ENCODE peak calls at places on chromosomes 6 and 20, in four cellular contexts. One of them, this sample, is unnamed.

GRCh38 chr6:149983145-149983544 is 19.4 kb downstream of the ULBP1 start:
- DNase-seq in lower leg skin: no peak
- DNase-seq in WTC11: no peak
- DNase-seq in GM06990: no peak
- DNase-seq in this sample: no peak

GRCh38 chr6:19664050-19664449 is 173.1 kb upstream of the ID4 start:
- DNase-seq in GM06990: no peak
- DNase-seq in lower leg skin: no peak
- DNase-seq in WTC11: no peak
- DNase-seq in this sample: no peak

GRCh38 chr20:58179432-58180099 is 48.9 kb downstream of the ANKRD60 start:
- DNase-seq in lower leg skin: no peak
- DNase-seq in GM06990: peak; percentile 58
- DNase-seq in WTC11: peak; percentile 73
- DNase-seq in this sample: peak; percentile 89

GRCh38 chr6:25991785-25992412 is 29.3 kb downstream of the TRIM38 start:
- DNase-seq in lower leg skin: peak; percentile 59
- DNase-seq in GM06990: peak; percentile 87
- DNase-seq in WTC11: peak; percentile 48
- DNase-seq in this sample: peak; percentile 86

GRCh38 chr20:20712004-20712473 is 405 bp downstream of the RALGAPA2 start:
- DNase-seq in lower leg skin: no peak
- DNase-seq in GM06990: no peak
- DNase-seq in WTC11: peak; percentile 36
- DNase-seq in this sample: no peak

GRCh38 chr20:53161473-53161872 is 189.3 kb downstream of the TSHZ2 start:
- DNase-seq in lower leg skin: no peak
- DNase-seq in WTC11: no peak
- DNase-seq in GM06990: no peak
- DNase-seq in this sample: no peak

GRCh38 chr6:63529498-63529897 is 42.8 kb upstream of the LOC128125822 start:
- DNase-seq in WTC11: no peak
- DNase-seq in lower leg skin: no peak
- DNase-seq in GM06990: peak; percentile 23
- DNase-seq in this sample: no peak

GRCh38 chr20:41862023-41862422 is 243.8 kb upstream of the CHD6 start:
- DNase-seq in GM06990: no peak
- DNase-seq in lower leg skin: no peak
- DNase-seq in WTC11: peak; percentile 24
- DNase-seq in this sample: no peak

GRCh38 chr6:106512048-106512957 is 117.0 kb downstream of the RTN4IP1 start:
- DNase-seq in GM06990: peak; percentile 87
- DNase-seq in WTC11: peak; percentile 70
- DNase-seq in lower leg skin: peak; percentile 47
- DNase-seq in this sample: no peak

GRCh38 chr6:11769244-11769643 is 9.4 kb downstream of the ADTRP start:
- DNase-seq in GM06990: no peak
- DNase-seq in lower leg skin: no peak
- DNase-seq in WTC11: no peak
- DNase-seq in this sample: no peak

GRCh38 chr6:119308048-119308570 is 41.5 kb downstream of the MAN1A1 start:
- DNase-seq in WTC11: no peak
- DNase-seq in lower leg skin: no peak
- DNase-seq in GM06990: no peak
- DNase-seq in this sample: no peak

GRCh38 chr20:32282461-32282860 is 5.0 kb downstream of the KIF3B start:
- DNase-seq in lower leg skin: no peak
- DNase-seq in GM06990: no peak
- DNase-seq in WTC11: no peak
- DNase-seq in this sample: no peak

GRCh38 chr6:101931766-101932165 is 538.3 kb downstream of the GRIK2 start:
- DNase-seq in WTC11: no peak
- DNase-seq in lower leg skin: no peak
- DNase-seq in GM06990: no peak
- DNase-seq in this sample: no peak

GRCh38 chr6:111724505-111724904 is 118.8 kb upstream of the TRAF3IP2 start:
- DNase-seq in GM06990: peak; percentile 71
- DNase-seq in lower leg skin: no peak
- DNase-seq in WTC11: no peak
- DNase-seq in this sample: no peak

GRCh38 chr20:39076958-39077357 is 114.8 kb downstream of the DHX35 start:
- DNase-seq in lower leg skin: no peak
- DNase-seq in GM06990: no peak
- DNase-seq in WTC11: no peak
- DNase-seq in this sample: no peak

GRCh38 chr20:29409833-29410804 is 1847.3 kb upstream of the DEFB115 start:
- DNase-seq in lower leg skin: no peak
- DNase-seq in GM06990: no peak
- DNase-seq in WTC11: no peak
- DNase-seq in this sample: no peak

GRCh38 chr20:58709013-58709702 is 16.6 kb downstream of the NPEPL1 start:
- DNase-seq in WTC11: no peak
- DNase-seq in GM06990: no peak
- DNase-seq in lower leg skin: no peak
- DNase-seq in this sample: peak; percentile 70

GRCh38 chr20:62880935-62881661 is 19.5 kb upstream of the TCFL5 start:
- DNase-seq in GM06990: no peak
- DNase-seq in lower leg skin: no peak
- DNase-seq in WTC11: no peak
- DNase-seq in this sample: no peak

GRCh38 chr20:19802492-19803158 is 44.6 kb downstream of the RIN2 start:
- DNase-seq in GM06990: no peak
- DNase-seq in WTC11: peak; percentile 30
- DNase-seq in lower leg skin: no peak
- DNase-seq in this sample: no peak

GRCh38 chr20:4942336-4942735 is 59.0 kb downstream of the SLC23A2 start:
- DNase-seq in GM06990: no peak
- DNase-seq in WTC11: no peak
- DNase-seq in lower leg skin: no peak
- DNase-seq in this sample: no peak

GRCh38 chr6:39166918-39167301 is 51.9 kb upstream of the SAYSD1 start:
- DNase-seq in lower leg skin: no peak
- DNase-seq in WTC11: no peak
- DNase-seq in GM06990: no peak
- DNase-seq in this sample: no peak

GRCh38 chr20:7703436-7703835 is 236.8 kb downstream of the HAO1 start:
- DNase-seq in lower leg skin: no peak
- DNase-seq in GM06990: no peak
- DNase-seq in WTC11: no peak
- DNase-seq in this sample: no peak

GRCh38 chr6:101454106-101454676 is 60.7 kb downstream of the GRIK2 start:
- DNase-seq in WTC11: no peak
- DNase-seq in GM06990: no peak
- DNase-seq in lower leg skin: no peak
- DNase-seq in this sample: no peak

GRCh38 chr6:7484666-7485065 is 56.8 kb upstream of the DSP start:
- DNase-seq in GM06990: no peak
- DNase-seq in lower leg skin: no peak
- DNase-seq in WTC11: no peak
- DNase-seq in this sample: no peak

GRCh38 chr6:34536251-34536958 is 19.7 kb downstream of the SPDEF start:
- DNase-seq in lower leg skin: no peak
- DNase-seq in WTC11: no peak
- DNase-seq in GM06990: no peak
- DNase-seq in this sample: no peak

GRCh38 chr6:39804666-39805065 is 12.5 kb downstream of the DAAM2 start:
- DNase-seq in lower leg skin: peak; percentile 8
- DNase-seq in GM06990: no peak
- DNase-seq in WTC11: no peak
- DNase-seq in this sample: no peak

GRCh38 chr6:5132741-5133140 is 47.6 kb downstream of the PPP1R3G start:
- DNase-seq in WTC11: peak; percentile 48
- DNase-seq in lower leg skin: peak; percentile 51
- DNase-seq in GM06990: peak; percentile 60
- DNase-seq in this sample: no peak

GRCh38 chr6:14129572-14129971 is 12.0 kb downstream of the CD83 start:
- DNase-seq in WTC11: peak; percentile 55
- DNase-seq in lower leg skin: no peak
- DNase-seq in GM06990: no peak
- DNase-seq in this sample: no peak

GRCh38 chr6:126052485-126052884 is 66.1 kb downstream of the TRMT11 start:
- DNase-seq in WTC11: no peak
- DNase-seq in lower leg skin: no peak
- DNase-seq in GM06990: no peak
- DNase-seq in this sample: no peak

GRCh38 chr20:37314617-37315292 is 25.3 kb downstream of the MANBAL start:
- DNase-seq in WTC11: no peak
- DNase-seq in lower leg skin: no peak
- DNase-seq in GM06990: no peak
- DNase-seq in this sample: no peak

GRCh38 chr6:26659042-26659359 is 545 bp downstream of the ZNF322 start:
- DNase-seq in WTC11: no peak
- DNase-seq in lower leg skin: no peak
- DNase-seq in GM06990: no peak
- DNase-seq in this sample: no peak

GRCh38 chr6:55670850-55671413 is 91.9 kb upstream of the HMGCLL1 start:
- DNase-seq in GM06990: no peak
- DNase-seq in lower leg skin: no peak
- DNase-seq in WTC11: no peak
- DNase-seq in this sample: no peak

GRCh38 chr6:55679503-55679902 is 100.5 kb upstream of the HMGCLL1 start:
- DNase-seq in lower leg skin: no peak
- DNase-seq in WTC11: no peak
- DNase-seq in GM06990: no peak
- DNase-seq in this sample: no peak

GRCh38 chr6:55678330-55679224 is 99.6 kb upstream of the HMGCLL1 start:
- DNase-seq in WTC11: no peak
- DNase-seq in GM06990: no peak
- DNase-seq in lower leg skin: no peak
- DNase-seq in this sample: no peak

GRCh38 chr6:55675936-55676335 is 96.9 kb upstream of the HMGCLL1 start:
- DNase-seq in lower leg skin: no peak
- DNase-seq in WTC11: no peak
- DNase-seq in GM06990: no peak
- DNase-seq in this sample: no peak

GRCh38 chr6:55674672-55675071 is 95.7 kb upstream of the HMGCLL1 start:
- DNase-seq in WTC11: no peak
- DNase-seq in lower leg skin: no peak
- DNase-seq in GM06990: no peak
- DNase-seq in this sample: no peak
- TF ChIP-seq CTCF in WTC11: no peak
- TF ChIP-seq CTCF in lower leg skin: no peak
- TF ChIP-seq CTCF in GM06990: no peak
- TF ChIP-seq CTCF in this sample: no peak

GRCh38 chr6:109187399-109188114 is 92.2 kb downstream of the CEP57L1 start:
- DNase-seq in lower leg skin: peak; percentile 34
- DNase-seq in WTC11: peak; percentile 70
- DNase-seq in GM06990: no peak
- DNase-seq in this sample: no peak

GRCh38 chr6:109192865-109193264 is 97.6 kb downstream of the CEP57L1 start:
- DNase-seq in GM06990: no peak
- DNase-seq in lower leg skin: no peak
- DNase-seq in WTC11: no peak
- DNase-seq in this sample: no peak

GRCh38 chr6:109186012-109186411 is 90.7 kb downstream of the CEP57L1 start:
- DNase-seq in lower leg skin: no peak
- DNase-seq in WTC11: no peak
- DNase-seq in GM06990: no peak
- DNase-seq in this sample: no peak

GRCh38 chr6:109184638-109185037 is 89.3 kb downstream of the CEP57L1 start:
- DNase-seq in WTC11: no peak
- DNase-seq in lower leg skin: no peak
- DNase-seq in GM06990: no peak
- DNase-seq in this sample: no peak

DNA sequence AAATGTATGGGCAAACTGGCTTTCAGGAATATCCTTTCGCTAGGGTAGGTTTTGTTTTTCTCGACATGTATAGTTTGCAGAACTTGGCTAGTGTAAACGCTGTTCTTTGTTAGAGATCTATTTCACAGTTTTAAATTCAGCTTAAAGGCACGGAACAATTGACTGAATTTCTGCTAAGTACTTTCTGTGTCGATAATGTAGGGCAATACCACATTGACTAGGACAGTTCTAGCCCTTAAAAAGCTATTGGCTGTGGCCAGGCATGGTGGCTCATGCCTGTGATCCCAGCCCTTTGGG is 92.8 kb downstream of the CEP57L1 start:
- DNase-seq in lower leg skin: no peak
- DNase-seq in WTC11: no peak
- DNase-seq in GM06990: no peak
- DNase-seq in this sample: no peak
- TF ChIP-seq CTCF in lower leg skin: no peak
- TF ChIP-seq CTCF in WTC11: no peak
- TF ChIP-seq CTCF in GM06990: no peak
- TF ChIP-seq CTCF in this sample: no peak

GRCh38 chr20:12455152-12455551 is 537.5 kb downstream of the BTBD3 start:
- DNase-seq in lower leg skin: no peak
- DNase-seq in WTC11: no peak
- DNase-seq in GM06990: no peak
- DNase-seq in this sample: no peak
- TF ChIP-seq CTCF in lower leg skin: no peak
- TF ChIP-seq CTCF in WTC11: no peak
- TF ChIP-seq CTCF in GM06990: no peak
- TF ChIP-seq CTCF in this sample: no peak

GRCh38 chr20:47917549-47918070 is 132.3 kb upstream of the SULF2 start:
- DNase-seq in GM06990: no peak
- DNase-seq in WTC11: no peak
- DNase-seq in lower leg skin: no peak
- DNase-seq in this sample: no peak
- TF ChIP-seq CTCF in GM06990: no peak
- TF ChIP-seq CTCF in WTC11: no peak
- TF ChIP-seq CTCF in lower leg skin: no peak
- TF ChIP-seq CTCF in this sample: no peak

GRCh38 chr20:3250091-3250504 is 11.1 kb upstream of the SLC4A11 start:
- DNase-seq in GM06990: no peak
- DNase-seq in lower leg skin: no peak
- DNase-seq in WTC11: peak; percentile 87
- DNase-seq in this sample: no peak
- TF ChIP-seq CTCF in GM06990: peak; percentile 43
- TF ChIP-seq CTCF in lower leg skin: no peak
- TF ChIP-seq CTCF in WTC11: peak; percentile 73
- TF ChIP-seq CTCF in this sample: peak; percentile 39

This sample was measured in osteocyte.